ENCODE peak calls at places on chromosomes 4 and X, in four cellular contexts. G, E, N and S are unnamed samples.

GRCh38 chr4:123554263-123554662 is 157.7 kb downstream of the SPRY1 start:
- DNase-seq in N (no peak), E (no peak), G (no peak), S (no peak)

GRCh38 chr4:81508786-81509574 is 37.3 kb upstream of the RASGEF1B start:
- DNase-seq in E (no peak), G (no peak), N (no peak), S (no peak)

GRCh38 chrX:44039556-44039955 is 66.4 kb upstream of the NDP start:
- DNase-seq in E (no peak), N (no peak), G (no peak), S (no peak)

GRCh38 chrX:14027031-14027430 is 2.7 kb downstream of the GEMIN8 start:
- DNase-seq in G (no peak), N (no peak), E (peak), S (no peak)

GRCh38 chrX:41474726-41475100 is 27.6 kb downstream of the NYX start:
- DNase-seq in E (no peak), N (no peak), G (no peak), S (no peak)

GRCh38 chr4:111596491-111596890 is 548.8 kb upstream of the FAM241A start:
- DNase-seq in G (no peak), N (no peak), E (no peak), S (no peak)

GRCh38 chrX:67544281-67544680 is 460 bp downstream of the AR start:
- DNase-seq in G (no peak), E (peak), N (no peak), S (no peak)

GRCh38 chr4:189973646-189974045 is 33.0 kb downstream of the FRG1 start:
- DNase-seq in G (no peak), E (no peak), N (no peak), S (no peak)

GRCh38 chr4:167052631-167053085 is 181.6 kb downstream of the SPOCK3 start:
- DNase-seq in E (no peak), G (no peak), N (no peak), S (no peak)

GRCh38 chrX:7346021-7346420 is 198.1 kb upstream of the PUDP start:
- DNase-seq in E (no peak), G (peak), N (no peak), S (no peak)

GRCh38 chrX:38220024-38220935 is at the start of gene SRPX:
- DNase-seq in E (peak), G (peak), N (peak), S (peak)

GRCh38 chr4:8513931-8514330 is 66.3 kb upstream of the GPR78 start:
- DNase-seq in N (no peak), E (no peak), G (no peak), S (no peak)

GRCh38 chr4:174314770-174315169 is 31.1 kb downstream of the CEP44 start:
- DNase-seq in G (peak), E (no peak), N (no peak), S (peak)

GRCh38 chr4:142551513-142552280 is 294.4 kb downstream of the INPP4B start:
- DNase-seq in E (no peak), N (no peak), G (no peak), S (no peak)

GRCh38 chr4:67616478-67616877 is 58.0 kb downstream of the STAP1 start:
- DNase-seq in E (no peak), G (no peak), N (no peak), S (no peak)

GRCh38 chr4:48341776-48342558 is 638 bp downstream of the SLAIN2 start:
- DNase-seq in N (peak), E (peak), G (no peak), S (peak)

GRCh38 chrX:39935414-39936064 is 162.2 kb downstream of the BCOR start:
- DNase-seq in E (no peak), N (no peak), G (no peak), S (no peak)

GRCh38 chrX:70289793-70290770 is at the start of the genes KIF4A and PDZD11:
- DNase-seq in N (peak), G (peak), E (peak), S (peak)

GRCh38 chr4:174578366-174578765 is 56.1 kb upstream of the HPGD start:
- DNase-seq in N (no peak), G (no peak), E (no peak), S (no peak)

GRCh38 chr4:101271516-101271915 is 75.8 kb downstream of the PPP3CA start:
- DNase-seq in N (no peak), G (no peak), E (no peak), S (no peak)

GRCh38 chrX:41116948-41117347 is 31.7 kb downstream of the USP9X start:
- DNase-seq in G (no peak), E (no peak), N (no peak), S (no peak)

GRCh38 chrX:47723689-47724088 is 64.7 kb upstream of the UXT start:
- DNase-seq in E (no peak), G (no peak), N (no peak), S (no peak)

GRCh38 chrX:16172391-16172790 is 5.1 kb downstream of the MAGEB17 start:
- DNase-seq in G (no peak), N (no peak), E (no peak), S (no peak)

GRCh38 chrX:53678667-53679066 is 7.9 kb downstream of the HUWE1 start:
- DNase-seq in G (no peak), N (no peak), E (no peak), S (no peak)
- TF ChIP-seq CTCF in G (peak), N (no peak), E (no peak), S (no peak)

DNA sequence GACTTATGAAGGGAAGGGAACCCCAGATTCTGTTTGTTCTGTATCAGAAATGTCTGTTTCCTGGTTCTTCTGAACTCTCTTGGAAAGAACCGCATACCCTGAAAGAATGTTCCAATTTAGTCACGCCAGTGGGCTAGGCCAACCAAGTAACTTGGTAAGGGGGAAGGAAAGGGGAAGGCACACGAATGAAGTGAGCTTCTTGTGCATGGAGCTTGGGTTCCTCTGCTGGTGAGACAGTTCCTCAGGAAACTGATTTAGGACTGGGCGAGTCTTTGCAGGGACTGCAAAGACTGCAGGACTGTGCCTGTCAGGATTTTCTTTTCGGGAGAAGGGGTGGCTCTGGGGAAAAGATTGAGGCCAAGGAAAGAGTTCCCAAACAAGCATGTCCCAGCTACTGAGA is 35.6 kb downstream of the FRMPD3 start:
- DNase-seq in N (no peak), E (no peak), G (no peak), S (no peak)
- TF ChIP-seq CTCF in N (no peak), E (no peak), G (no peak), S (no peak)

GRCh38 chr4:98828801-98829200 is 100.1 kb downstream of the EIF4E start:
- DNase-seq in G (peak), N (no peak), E (no peak), S (no peak)
- TF ChIP-seq CTCF in G (peak), N (no peak), E (no peak), S (no peak)

GRCh38 chrX:131783555-131784338 is 239.4 kb upstream of the STK26 start:
- DNase-seq in E (peak), N (no peak), G (no peak), S (no peak)
- TF ChIP-seq CTCF in E (no peak), N (no peak), G (no peak), S (no peak)

GRCh38 chr4:182806259-182807252 is 110.6 kb downstream of the DCTD start:
- DNase-seq in N (peak), E (peak), G (peak), S (peak)
- TF ChIP-seq CTCF in N (peak), E (peak), G (peak), S (peak)

GRCh38 chr4:26058537-26058936 is 144.5 kb downstream of the SMIM20 start:
- DNase-seq in E (peak), N (no peak), G (no peak), S (peak)

GRCh38 chr4:26052663-26053534 is 138.9 kb downstream of the SMIM20 start:
- DNase-seq in G (no peak), N (no peak), E (no peak), S (no peak)

GRCh38 chr4:26056406-26056805 is 142.4 kb downstream of the SMIM20 start:
- DNase-seq in E (no peak), N (no peak), G (no peak), S (no peak)

GRCh38 chr4:26059391-26060154 is 145.6 kb downstream of the SMIM20 start:
- DNase-seq in G (no peak), N (no peak), E (no peak), S (no peak)

DNA sequence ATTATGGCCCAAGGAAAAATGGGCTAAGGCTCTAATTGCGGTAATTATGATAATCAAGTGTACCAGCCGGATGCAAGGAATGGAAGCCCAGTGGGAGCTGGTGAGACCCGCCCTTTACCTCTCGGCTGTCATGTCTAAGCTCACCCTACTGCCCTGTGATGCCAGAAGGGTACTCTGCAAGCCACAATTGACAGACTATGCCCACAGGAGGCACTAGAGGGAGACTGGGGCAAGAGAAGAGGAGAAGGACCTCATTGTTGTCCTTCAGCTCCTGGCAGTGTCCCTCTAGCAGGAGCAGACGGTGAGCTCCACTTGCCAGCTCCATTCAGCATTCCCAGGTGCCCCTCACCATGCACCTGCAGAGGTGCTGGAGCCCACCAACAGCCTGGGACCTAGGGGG is 141.8 kb downstream of the SMIM20 start:
- DNase-seq in N (no peak), G (no peak), E (no peak), S (no peak)
- TF ChIP-seq CTCF in N (no peak), G (peak), E (no peak), S (no peak)